ENCODE peak calls at places on chromosomes 12 and 14, in five cellular contexts. One of them, this sample, is unnamed.
A peak's percentile ranks its signal among the peaks of the same experiment; 100 is the strongest.

GRCh38 chr12:20350495-20350894 is 17.8 kb upstream of the PDE3A start:
- DNase-seq in T-helper 17 cell: no peak
- DNase-seq in amniotic stem cell: peak; percentile 48
- DNase-seq in body of pancreas: no peak
- DNase-seq in activated CD4-positive, alpha-beta T cell treated with anti-CD3 and anti-CD28 coated beads, Interleukin-2, amount 50 U/mL, for 24 hours: no peak
- DNase-seq in this sample: no peak

GRCh38 chr14:23695220-23695999 is 59.2 kb downstream of the DHRS2 start:
- DNase-seq in T-helper 17 cell: no peak
- DNase-seq in amniotic stem cell: no peak
- DNase-seq in body of pancreas: peak; percentile 25
- DNase-seq in activated CD4-positive, alpha-beta T cell treated with anti-CD3 and anti-CD28 coated beads, Interleukin-2, amount 50 U/mL, for 24 hours: no peak
- DNase-seq in this sample: no peak

GRCh38 chr14:23469127-23469905 is at the start of gene NGDN:
- DNase-seq in T-helper 17 cell: peak; percentile 87
- DNase-seq in amniotic stem cell: peak; percentile 100
- DNase-seq in body of pancreas: peak; percentile 99
- DNase-seq in activated CD4-positive, alpha-beta T cell treated with anti-CD3 and anti-CD28 coated beads, Interleukin-2, amount 50 U/mL, for 24 hours: peak; percentile 82
- DNase-seq in this sample: peak; percentile 82

GRCh38 chr12:88594780-88595179 is 14.5 kb upstream of the KITLG start:
- DNase-seq in T-helper 17 cell: no peak
- DNase-seq in amniotic stem cell: no peak
- DNase-seq in body of pancreas: no peak
- DNase-seq in activated CD4-positive, alpha-beta T cell treated with anti-CD3 and anti-CD28 coated beads, Interleukin-2, amount 50 U/mL, for 24 hours: no peak
- DNase-seq in this sample: no peak

GRCh38 chr14:24052656-24053547 is 1.1 kb downstream of the CARMIL3 start:
- DNase-seq in T-helper 17 cell: no peak
- DNase-seq in amniotic stem cell: no peak
- DNase-seq in body of pancreas: no peak
- DNase-seq in activated CD4-positive, alpha-beta T cell treated with anti-CD3 and anti-CD28 coated beads, Interleukin-2, amount 50 U/mL, for 24 hours: no peak
- DNase-seq in this sample: no peak

GRCh38 chr14:23567186-23568020 is at the start of gene AP1G2:
- DNase-seq in T-helper 17 cell: peak; percentile 71
- DNase-seq in amniotic stem cell: no peak
- DNase-seq in body of pancreas: peak; percentile 93
- DNase-seq in activated CD4-positive, alpha-beta T cell treated with anti-CD3 and anti-CD28 coated beads, Interleukin-2, amount 50 U/mL, for 24 hours: peak; percentile 75
- DNase-seq in this sample: peak; percentile 78

GRCh38 chr14:63051966-63052365 is 6.7 kb upstream of the KCNH5 start:
- DNase-seq in T-helper 17 cell: no peak
- DNase-seq in amniotic stem cell: no peak
- DNase-seq in body of pancreas: no peak
- DNase-seq in activated CD4-positive, alpha-beta T cell treated with anti-CD3 and anti-CD28 coated beads, Interleukin-2, amount 50 U/mL, for 24 hours: no peak
- DNase-seq in this sample: no peak

GRCh38 chr14:104117341-104118005 is 20.9 kb upstream of the KIF26A start:
- DNase-seq in T-helper 17 cell: no peak
- DNase-seq in amniotic stem cell: no peak
- DNase-seq in body of pancreas: no peak
- DNase-seq in activated CD4-positive, alpha-beta T cell treated with anti-CD3 and anti-CD28 coated beads, Interleukin-2, amount 50 U/mL, for 24 hours: no peak
- DNase-seq in this sample: peak; percentile 1

GRCh38 chr12:32106153-32106516 is 512 bp upstream of the BICD1 start:
- DNase-seq in T-helper 17 cell: no peak
- DNase-seq in amniotic stem cell: no peak
- DNase-seq in body of pancreas: no peak
- DNase-seq in activated CD4-positive, alpha-beta T cell treated with anti-CD3 and anti-CD28 coated beads, Interleukin-2, amount 50 U/mL, for 24 hours: peak; percentile 0
- DNase-seq in this sample: no peak

GRCh38 chr12:50985322-50985721 is 33.0 kb downstream of the HIGD1C start:
- DNase-seq in T-helper 17 cell: no peak
- DNase-seq in amniotic stem cell: peak; percentile 56
- DNase-seq in body of pancreas: peak; percentile 35
- DNase-seq in activated CD4-positive, alpha-beta T cell treated with anti-CD3 and anti-CD28 coated beads, Interleukin-2, amount 50 U/mL, for 24 hours: no peak
- DNase-seq in this sample: no peak

GRCh38 chr12:14993537-14994266 is 20.9 kb downstream of the PDE6H start:
- DNase-seq in T-helper 17 cell: no peak
- DNase-seq in amniotic stem cell: no peak
- DNase-seq in body of pancreas: no peak
- DNase-seq in activated CD4-positive, alpha-beta T cell treated with anti-CD3 and anti-CD28 coated beads, Interleukin-2, amount 50 U/mL, for 24 hours: no peak
- DNase-seq in this sample: no peak

GRCh38 chr14:95691591-95691990 is 5.4 kb downstream of the TCL1B start:
- DNase-seq in T-helper 17 cell: no peak
- DNase-seq in amniotic stem cell: no peak
- DNase-seq in body of pancreas: no peak
- DNase-seq in activated CD4-positive, alpha-beta T cell treated with anti-CD3 and anti-CD28 coated beads, Interleukin-2, amount 50 U/mL, for 24 hours: no peak
- DNase-seq in this sample: no peak

GRCh38 chr14:60641722-60642269 is 7.5 kb downstream of the SIX1 start:
- DNase-seq in T-helper 17 cell: no peak
- DNase-seq in amniotic stem cell: no peak
- DNase-seq in body of pancreas: no peak
- DNase-seq in activated CD4-positive, alpha-beta T cell treated with anti-CD3 and anti-CD28 coated beads, Interleukin-2, amount 50 U/mL, for 24 hours: no peak
- DNase-seq in this sample: no peak

GRCh38 chr12:23221066-23221465 is 596.1 kb downstream of the ETNK1 start:
- DNase-seq in T-helper 17 cell: no peak
- DNase-seq in amniotic stem cell: no peak
- DNase-seq in body of pancreas: no peak
- DNase-seq in activated CD4-positive, alpha-beta T cell treated with anti-CD3 and anti-CD28 coated beads, Interleukin-2, amount 50 U/mL, for 24 hours: no peak
- DNase-seq in this sample: no peak

GRCh38 chr14:69263364-69263763 is 3.4 kb downstream of the GALNT16 start:
- DNase-seq in T-helper 17 cell: no peak
- DNase-seq in amniotic stem cell: peak; percentile 86
- DNase-seq in body of pancreas: peak; percentile 37
- DNase-seq in activated CD4-positive, alpha-beta T cell treated with anti-CD3 and anti-CD28 coated beads, Interleukin-2, amount 50 U/mL, for 24 hours: no peak
- DNase-seq in this sample: no peak

GRCh38 chr12:75955251-75955650 is 76.3 kb downstream of the PHLDA1 start:
- DNase-seq in T-helper 17 cell: no peak
- DNase-seq in amniotic stem cell: no peak
- DNase-seq in body of pancreas: no peak
- DNase-seq in activated CD4-positive, alpha-beta T cell treated with anti-CD3 and anti-CD28 coated beads, Interleukin-2, amount 50 U/mL, for 24 hours: no peak
- DNase-seq in this sample: no peak

GRCh38 chr12:49346659-49347306 is at the start of gene DNAJC22:
- DNase-seq in T-helper 17 cell: no peak
- DNase-seq in amniotic stem cell: no peak
- DNase-seq in body of pancreas: no peak
- DNase-seq in activated CD4-positive, alpha-beta T cell treated with anti-CD3 and anti-CD28 coated beads, Interleukin-2, amount 50 U/mL, for 24 hours: no peak
- DNase-seq in this sample: peak; percentile 44

GRCh38 chr12:76611533-76611932 is 52.0 kb upstream of the OSBPL8 start:
- DNase-seq in T-helper 17 cell: no peak
- DNase-seq in amniotic stem cell: peak; percentile 84
- DNase-seq in body of pancreas: peak; percentile 15
- DNase-seq in activated CD4-positive, alpha-beta T cell treated with anti-CD3 and anti-CD28 coated beads, Interleukin-2, amount 50 U/mL, for 24 hours: no peak
- DNase-seq in this sample: no peak

GRCh38 chr12:111164833-111165232 is 204.1 kb downstream of the PHETA1 start:
- DNase-seq in T-helper 17 cell: no peak
- DNase-seq in amniotic stem cell: no peak
- DNase-seq in body of pancreas: no peak
- DNase-seq in activated CD4-positive, alpha-beta T cell treated with anti-CD3 and anti-CD28 coated beads, Interleukin-2, amount 50 U/mL, for 24 hours: no peak
- DNase-seq in this sample: no peak

GRCh38 chr14:78162202-78162601 is 8.0 kb upstream of the NRXN3 start:
- DNase-seq in T-helper 17 cell: no peak
- DNase-seq in amniotic stem cell: no peak
- DNase-seq in body of pancreas: no peak
- DNase-seq in activated CD4-positive, alpha-beta T cell treated with anti-CD3 and anti-CD28 coated beads, Interleukin-2, amount 50 U/mL, for 24 hours: no peak
- DNase-seq in this sample: no peak

GRCh38 chr12:113812431-113813228 is 153.5 kb downstream of the RBM19 start:
- DNase-seq in T-helper 17 cell: no peak
- DNase-seq in amniotic stem cell: no peak
- DNase-seq in body of pancreas: no peak
- DNase-seq in activated CD4-positive, alpha-beta T cell treated with anti-CD3 and anti-CD28 coated beads, Interleukin-2, amount 50 U/mL, for 24 hours: no peak
- DNase-seq in this sample: no peak

GRCh38 chr14:46279327-46279726 is 372.3 kb downstream of the RPL10L start:
- DNase-seq in T-helper 17 cell: no peak
- DNase-seq in amniotic stem cell: no peak
- DNase-seq in body of pancreas: no peak
- DNase-seq in activated CD4-positive, alpha-beta T cell treated with anti-CD3 and anti-CD28 coated beads, Interleukin-2, amount 50 U/mL, for 24 hours: no peak
- DNase-seq in this sample: no peak

GRCh38 chr14:22887990-22888378 is 5.0 kb downstream of the REM2 start:
- DNase-seq in T-helper 17 cell: no peak
- DNase-seq in amniotic stem cell: no peak
- DNase-seq in body of pancreas: no peak
- DNase-seq in activated CD4-positive, alpha-beta T cell treated with anti-CD3 and anti-CD28 coated beads, Interleukin-2, amount 50 U/mL, for 24 hours: peak; percentile 38
- DNase-seq in this sample: no peak

GRCh38 chr12:50546441-50547318 is 41.9 kb downstream of the DIP2B start:
- DNase-seq in T-helper 17 cell: no peak
- DNase-seq in amniotic stem cell: no peak
- DNase-seq in body of pancreas: no peak
- DNase-seq in activated CD4-positive, alpha-beta T cell treated with anti-CD3 and anti-CD28 coated beads, Interleukin-2, amount 50 U/mL, for 24 hours: no peak
- DNase-seq in this sample: no peak

GRCh38 chr14:77206877-77207389 is 25.3 kb downstream of the TMEM63C start:
- DNase-seq in T-helper 17 cell: no peak
- DNase-seq in amniotic stem cell: no peak
- DNase-seq in body of pancreas: no peak
- DNase-seq in activated CD4-positive, alpha-beta T cell treated with anti-CD3 and anti-CD28 coated beads, Interleukin-2, amount 50 U/mL, for 24 hours: no peak
- DNase-seq in this sample: no peak

GRCh38 chr12:69783365-69783764 is 41.7 kb upstream of the MYRFL start:
- DNase-seq in T-helper 17 cell: no peak
- DNase-seq in amniotic stem cell: no peak
- DNase-seq in body of pancreas: no peak
- DNase-seq in activated CD4-positive, alpha-beta T cell treated with anti-CD3 and anti-CD28 coated beads, Interleukin-2, amount 50 U/mL, for 24 hours: no peak
- DNase-seq in this sample: no peak

GRCh38 chr14:21384494-21384851 is 654 bp upstream of the SUPT16H start:
- DNase-seq in T-helper 17 cell: no peak
- DNase-seq in amniotic stem cell: no peak
- DNase-seq in body of pancreas: no peak
- DNase-seq in activated CD4-positive, alpha-beta T cell treated with anti-CD3 and anti-CD28 coated beads, Interleukin-2, amount 50 U/mL, for 24 hours: no peak
- DNase-seq in this sample: no peak

GRCh38 chr14:36747411-36748184 is 85.9 kb downstream of the PAX9 start:
- DNase-seq in T-helper 17 cell: no peak
- DNase-seq in amniotic stem cell: no peak
- DNase-seq in body of pancreas: no peak
- DNase-seq in activated CD4-positive, alpha-beta T cell treated with anti-CD3 and anti-CD28 coated beads, Interleukin-2, amount 50 U/mL, for 24 hours: no peak
- DNase-seq in this sample: no peak

GRCh38 chr12:41932470-41932991 is 212.1 kb downstream of the GXYLT1 start:
- DNase-seq in T-helper 17 cell: no peak
- DNase-seq in amniotic stem cell: no peak
- DNase-seq in body of pancreas: peak; percentile 63
- DNase-seq in activated CD4-positive, alpha-beta T cell treated with anti-CD3 and anti-CD28 coated beads, Interleukin-2, amount 50 U/mL, for 24 hours: no peak
- DNase-seq in this sample: no peak

GRCh38 chr14:98138666-98139065 is 1133.3 kb downstream of the BCL11B start:
- DNase-seq in T-helper 17 cell: peak; percentile 52
- DNase-seq in amniotic stem cell: no peak
- DNase-seq in body of pancreas: peak; percentile 14
- DNase-seq in activated CD4-positive, alpha-beta T cell treated with anti-CD3 and anti-CD28 coated beads, Interleukin-2, amount 50 U/mL, for 24 hours: peak; percentile 41
- DNase-seq in this sample: peak; percentile 48